ENCODE peak calls at places on chromosomes 6 and 20, in ten cellular contexts. Y is ACHN; Q is T-cell; A is GM13976; D is brain microvascular endothelial cell; L is SIG-M5; T is GM04503; G is activated CD4-positive, alpha-beta memory T cell treated with anti-CD3 and anti-CD28 coated beads, Interleukin-2, amount 10 ng/mL, durations not matched to agents 7 days and 5 days; M is fibroblast of pulmonary artery; O is HS-27A. U is an unnamed sample.

GRCh38 chr20:63315240-63315981 is 22.4 kb downstream of the COL20A1 start:
- DNase-seq in Y (no peak), Q (no peak), A (no peak), D (no peak), L (no peak), T (no peak), G (no peak), M (no peak), O (no peak), U (no peak)

GRCh38 chr6:84150680-84151079 is 76.8 kb downstream of the CEP162 start:
- DNase-seq in Y (no peak), Q (no peak), A (no peak), D (peak), L (no peak), T (peak), G (no peak), M (peak), O (no peak), U (no peak)

GRCh38 chr6:38997128-38997761 is 51.3 kb upstream of the GLP1R start:
- DNase-seq in Y (peak), Q (no peak), A (no peak), D (peak), L (no peak), T (no peak), G (peak), M (peak), O (no peak), U (peak)

GRCh38 chr6:75941509-75941908 is 131.0 kb downstream of the IMPG1 start:
- DNase-seq in Y (no peak), Q (no peak), A (no peak), D (no peak), L (no peak), T (no peak), G (no peak), M (no peak), O (no peak), U (no peak)

GRCh38 chr6:98832282-98833100 is 1.9 kb upstream of the POU3F2 start:
- DNase-seq in Y (peak), Q (no peak), A (peak), D (peak), L (no peak), T (peak), G (no peak), M (peak), O (no peak), U (no peak)

GRCh38 chr20:52422574-52423463 is 231.2 kb upstream of the ZFP64 start:
- DNase-seq in Y (no peak), Q (no peak), A (no peak), D (no peak), L (no peak), T (no peak), G (no peak), M (no peak), O (no peak), U (no peak)

GRCh38 chr20:57647006-57647932 is 27.0 kb upstream of the ZBP1 start:
- DNase-seq in Y (no peak), Q (no peak), A (no peak), D (no peak), L (no peak), T (no peak), G (no peak), M (no peak), O (no peak), U (no peak)

GRCh38 chr6:42424906-42425474 is 26.7 kb downstream of the TRERF1 start:
- DNase-seq in Y (no peak), Q (no peak), A (no peak), D (no peak), L (no peak), T (no peak), G (no peak), M (no peak), O (no peak), U (no peak)

GRCh38 chr6:149031545-149032317 is 284.9 kb downstream of the UST start:
- DNase-seq in Y (peak), Q (no peak), A (no peak), D (peak), L (no peak), T (no peak), G (peak), M (peak), O (peak), U (no peak)

GRCh38 chr20:24340933-24341332 is 128.5 kb upstream of the SYNDIG1 start:
- DNase-seq in Y (no peak), Q (no peak), A (no peak), D (no peak), L (no peak), T (no peak), G (no peak), M (no peak), O (no peak), U (no peak)

GRCh38 chr20:40769677-40770285 is 80.7 kb upstream of the MAFB start:
- DNase-seq in Y (no peak), Q (no peak), A (no peak), D (no peak), L (peak), T (no peak), G (no peak), M (no peak), O (no peak), U (peak)

GRCh38 chr20:3172126-3172932 is 1.0 kb downstream of the LZTS3 start:
- DNase-seq in Y (no peak), Q (no peak), A (peak), D (no peak), L (no peak), T (no peak), G (no peak), M (no peak), O (no peak), U (no peak)